ENCODE peak calls at places on chromosomes 13 and 19, in six cellular contexts. B, D, M, I, P and G are unnamed samples.

GRCh38 chr13:91078093-91078679 is 269.3 kb upstream of the MIR17HG start:
- DNase-seq in B (no peak), D (no peak), M (no peak), I (no peak), P (no peak), G (no peak)

GRCh38 chr19:47228168-47228936 is 2.6 kb downstream of the BBC3 start:
- DNase-seq in B (peak; percentile 55), D (peak; percentile 52), M (peak; percentile 52), I (peak; percentile 80), P (no peak), G (peak; percentile 71)

GRCh38 chr19:48746120-48746519 is 589 bp downstream of the IZUMO1 start:
- DNase-seq in B (no peak), D (no peak), M (no peak), I (no peak), P (no peak), G (no peak)

GRCh38 chr13:113914333-113915011 is 50.6 kb upstream of the GAS6 start:
- DNase-seq in B (no peak), D (no peak), M (no peak), I (peak; percentile 36), P (no peak), G (no peak)

GRCh38 chr19:8147579-8147978 is 1.8 kb downstream of the FBN3 start:
- DNase-seq in B (no peak), D (no peak), M (no peak), I (no peak), P (no peak), G (no peak)

GRCh38 chr19:32581704-32582164 is 744 bp downstream of the PDCD5 start:
- DNase-seq in B (no peak), D (peak; percentile 42), M (no peak), I (peak; percentile 71), P (no peak), G (no peak)

GRCh38 chr19:52351512-52351911 is 15.5 kb downstream of the ZNF610 start:
- DNase-seq in B (no peak), D (no peak), M (no peak), I (peak; percentile 85), P (no peak), G (no peak)

GRCh38 chr13:81395368-81395767 is 1054.4 kb upstream of the SPRY2 start:
- DNase-seq in B (no peak), D (peak; percentile 17), M (no peak), I (peak; percentile 73), P (no peak), G (no peak)

GRCh38 chr19:48461982-48462655 is 6.7 kb downstream of the KCNJ14 start:
- DNase-seq in B (no peak), D (peak; percentile 85), M (no peak), I (peak; percentile 94), P (no peak), G (no peak)

GRCh38 chr13:24459234-24459633 is 53.3 kb downstream of the PARP4 start:
- DNase-seq in B (no peak), D (no peak), M (no peak), I (no peak), P (no peak), G (no peak)
- H3K36me3 ChIP-seq in B (peaks cover 41% of the 10 kb centered on the region), D (no peaks in the 10 kb centered on the region), M (peaks cover 18% of the 10 kb centered on the region), I (peaks cover 70% of the 10 kb centered on the region), P (peaks cover 3% of the 10 kb centered on the region), G (peaks cover 31% of the 10 kb centered on the region)

DNA sequence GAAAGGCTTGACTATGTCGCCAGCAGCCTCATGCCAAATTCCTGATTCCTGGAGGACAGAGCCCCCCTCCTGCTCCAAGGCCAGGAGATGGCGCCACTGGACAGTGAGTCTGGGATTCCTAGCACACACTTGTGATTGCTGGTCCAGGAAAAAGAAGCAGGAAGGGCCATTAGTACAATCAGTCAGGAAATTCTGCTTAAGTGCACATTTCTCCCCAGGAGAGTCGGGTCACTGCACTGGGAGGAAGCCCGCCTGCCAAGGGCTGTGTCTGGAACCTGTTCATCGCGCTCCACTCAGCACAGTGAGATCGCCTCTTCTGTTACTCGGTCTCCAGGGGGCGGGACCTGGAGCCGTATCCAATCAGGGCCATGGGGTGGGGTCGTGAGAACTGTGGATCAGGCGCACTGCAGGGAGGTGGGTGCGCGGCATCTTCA is 65.1 kb downstream of the ZNF823 start:
- DNase-seq in B (no peak), D (peak; percentile 84), M (peak; percentile 74), I (peak; percentile 93), P (no peak), G (no peak)
- H3K4me3 ChIP-seq in B (no peak overlapping the region), D (peak overlapping the region; percentile 53), M (peak overlapping the region; percentile 28), I (peak overlapping the region; percentile 58), P (peak overlapping the region; percentile 28), G (no peak overlapping the region)

DNA sequence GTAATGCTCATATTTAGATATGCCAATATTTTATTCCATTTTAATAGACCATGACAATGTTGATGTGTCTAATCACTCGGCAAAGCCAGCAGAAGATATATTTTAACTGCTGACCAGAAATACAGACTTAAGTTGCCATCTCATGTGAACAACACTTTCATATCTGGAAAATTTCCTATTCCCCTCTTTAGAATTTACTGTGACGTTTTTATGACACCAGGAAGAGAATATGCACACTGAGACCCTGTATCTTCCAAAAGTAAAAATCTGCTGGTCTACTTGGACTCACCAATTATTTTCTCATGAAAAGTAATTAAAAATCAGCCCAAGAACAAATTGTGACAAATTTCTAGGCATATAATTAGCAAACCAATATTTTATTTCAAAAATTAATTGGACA is 2.1 kb downstream of the PROSER1 start:
- DNase-seq in B (no peak), D (no peak), M (no peak), I (no peak), P (no peak), G (no peak)
- H3K27ac ChIP-seq in B (no peak overlapping the region), D (no peak overlapping the region), M (no peak overlapping the region), I (no peak overlapping the region), P (no peak overlapping the region), G (no peak overlapping the region)

GRCh38 chr13:95629071-95629470 is 15.4 kb downstream of the DZIP1 start:
- DNase-seq in B (no peak), D (no peak), M (no peak), I (no peak), P (no peak), G (no peak)

GRCh38 chr13:95630593-95630992 is 13.9 kb downstream of the DZIP1 start:
- DNase-seq in B (no peak), D (no peak), M (no peak), I (no peak), P (no peak), G (no peak)

GRCh38 chr13:95628488-95628887 is 16.0 kb downstream of the DZIP1 start:
- DNase-seq in B (no peak), D (no peak), M (no peak), I (no peak), P (no peak), G (no peak)

GRCh38 chr13:95626768-95627167 is 17.7 kb downstream of the DZIP1 start:
- DNase-seq in B (no peak), D (no peak), M (no peak), I (no peak), P (no peak), G (no peak)

GRCh38 chr13:95627590-95627989 is 16.9 kb downstream of the DZIP1 start:
- DNase-seq in B (no peak), D (no peak), M (no peak), I (no peak), P (no peak), G (no peak)
- H3K36me3 ChIP-seq in B (no peaks in the 10 kb centered on the region), D (no peaks in the 10 kb centered on the region), M (peaks cover 2% of the 10 kb centered on the region), I (peaks cover 78% of the 10 kb centered on the region), P (no peaks in the 10 kb centered on the region), G (no peaks in the 10 kb centered on the region)

DNA sequence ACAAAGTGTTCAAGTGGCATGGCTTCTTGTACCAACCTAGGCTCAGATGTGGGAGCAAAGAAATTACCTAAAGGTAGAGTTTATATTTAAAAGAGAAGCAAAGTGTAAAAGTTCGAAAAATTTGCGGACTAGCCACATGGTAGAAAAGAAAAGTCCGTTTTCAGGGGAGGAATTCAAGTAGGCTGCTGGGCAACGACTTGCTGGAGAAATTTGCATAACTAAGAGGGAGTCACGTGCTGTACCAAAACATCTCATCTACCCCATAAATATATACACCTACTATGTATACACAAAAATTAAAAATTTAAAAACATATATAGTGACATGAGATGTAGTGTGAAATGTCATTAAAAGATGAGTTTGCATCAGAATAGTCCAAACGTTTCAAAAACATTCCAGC is 2.1 kb upstream of the LAIR1 start:
- DNase-seq in B (no peak), D (no peak), M (no peak), I (no peak), P (no peak), G (no peak)
- H3K4me3 ChIP-seq in B (no peak overlapping the region), D (no peak overlapping the region), M (no peak overlapping the region), I (no peak overlapping the region), P (no peak overlapping the region), G (no peak overlapping the region)

GRCh38 chr19:42185281-42185680 is 32.2 kb downstream of the DEDD2 start:
- DNase-seq in B (no peak), D (no peak), M (no peak), I (no peak), P (no peak), G (peak; percentile 48)
- H3K27ac ChIP-seq in B (no peak overlapping the region), D (no peak overlapping the region), M (no peak overlapping the region), I (no peak overlapping the region), P (no peak overlapping the region), G (peak overlapping the region; percentile 10)

GRCh38 chr19:768424-768823 is 17.5 kb downstream of the MISP start:
- DNase-seq in B (no peak), D (no peak), M (no peak), I (no peak), P (no peak), G (no peak)

GRCh38 chr19:772730-773436 is 22.0 kb downstream of the MISP start:
- DNase-seq in B (no peak), D (no peak), M (no peak), I (peak; percentile 78), P (no peak), G (no peak)

GRCh38 chr19:771332-771785 is 20.4 kb downstream of the MISP start:
- DNase-seq in B (no peak), D (no peak), M (no peak), I (peak; percentile 66), P (no peak), G (no peak)

GRCh38 chr19:772043-772442 is 21.1 kb downstream of the MISP start:
- DNase-seq in B (no peak), D (no peak), M (no peak), I (no peak), P (no peak), G (no peak)

DNA sequence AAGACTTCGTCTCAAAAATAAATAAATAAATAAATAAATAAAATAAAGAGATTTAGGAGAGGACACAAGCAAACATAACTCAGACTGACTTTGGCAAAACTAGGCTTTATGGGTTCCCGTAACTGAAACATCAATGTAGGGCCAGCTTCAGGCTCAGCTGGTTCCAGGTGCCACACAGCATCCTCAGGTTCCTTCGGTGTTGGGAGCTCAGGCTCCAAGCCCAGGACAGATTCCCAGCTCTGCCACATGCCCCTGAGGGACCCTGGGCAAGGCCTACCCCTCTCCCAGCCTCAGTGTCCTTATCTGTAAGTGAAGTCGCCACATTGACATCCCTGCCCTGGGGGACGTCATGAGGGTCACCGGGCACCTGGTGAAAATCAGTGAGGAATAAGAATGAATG is 18.7 kb downstream of the MISP start:
- DNase-seq in B (no peak), D (no peak), M (no peak), I (no peak), P (no peak), G (no peak)
- H3K36me3 ChIP-seq in B (no peaks in the 10 kb centered on the region), D (no peaks in the 10 kb centered on the region), M (no peaks in the 10 kb centered on the region), I (no peaks in the 10 kb centered on the region), P (no peaks in the 10 kb centered on the region), G (no peaks in the 10 kb centered on the region)

GRCh38 chr19:14107581-14108461 is 9.7 kb downstream of the PRKACA start:
- DNase-seq in B (no peak), D (peak; percentile 41), M (no peak), I (no peak), P (no peak), G (no peak)
- H3K4me3 ChIP-seq in B (no peak overlapping the region), D (no peak overlapping the region), M (no peak overlapping the region), I (no peak overlapping the region), P (no peak overlapping the region), G (no peak overlapping the region)

GRCh38 chr19:56720281-56720680 is 48.7 kb upstream of the ZNF835 start:
- DNase-seq in B (no peak), D (peak; percentile 22), M (no peak), I (no peak), P (no peak), G (no peak)
- H3K27ac ChIP-seq in B (no peak overlapping the region), D (no peak overlapping the region), M (no peak overlapping the region), I (no peak overlapping the region), P (no peak overlapping the region), G (no peak overlapping the region)